ENCODE peak calls at places on chromosomes 11 and 22, in eight cellular contexts. U, X, T, M, K, S, D and F are unnamed samples.

GRCh38 chr11:5767056-5767455 is 13.0 kb downstream of the OR52N4 start:
- DNase-seq in U (no peak), X (no peak), T (no peak), M (no peak), K (no peak), S (no peak), D (no peak), F (no peak)

GRCh38 chr22:40289991-40290459 is 56.3 kb upstream of the ADSL start:
- DNase-seq in U (no peak), X (peak), T (no peak), M (peak), K (no peak), S (peak), D (peak), F (no peak)

GRCh38 chr11:6319879-6320410 is 356 bp downstream of the CAVIN3 start:
- DNase-seq in U (peak), X (peak), T (no peak), M (peak), K (peak), S (peak), D (peak), F (peak)

GRCh38 chr11:134532176-134532920 is 120.3 kb upstream of the B3GAT1 start:
- DNase-seq in U (peak), X (no peak), T (no peak), M (no peak), K (no peak), S (no peak), D (peak), F (no peak)

GRCh38 chr22:23072911-23073491 is 2.7 kb downstream of the GNAZ start:
- DNase-seq in U (no peak), X (no peak), T (no peak), M (no peak), K (no peak), S (no peak), D (no peak), F (peak)

GRCh38 chr22:24282401-24282800 is 11.8 kb downstream of the SPECC1L start:
- DNase-seq in U (no peak), X (no peak), T (no peak), M (no peak), K (no peak), S (no peak), D (no peak), F (no peak)

GRCh38 chr11:119744577-119744976 is 15.6 kb upstream of the NECTIN1 start:
- DNase-seq in U (no peak), X (no peak), T (no peak), M (no peak), K (no peak), S (no peak), D (no peak), F (no peak)

GRCh38 chr22:31828739-31829138 is 74.9 kb downstream of the DEPDC5 start:
- DNase-seq in U (no peak), X (no peak), T (no peak), M (peak), K (no peak), S (no peak), D (no peak), F (no peak)

GRCh38 chr11:35662649-35663407 is at the start of gene TRIM44:
- DNase-seq in U (peak), X (peak), T (peak), M (peak), K (peak), S (peak), D (peak), F (peak)

GRCh38 chr11:8933931-8934330 is 1.2 kb upstream of the C11orf16 start:
- DNase-seq in U (peak), X (no peak), T (no peak), M (no peak), K (no peak), S (no peak), D (no peak), F (no peak)

GRCh38 chr11:61198948-61199523 is 4.3 kb upstream of the PGA3 start:
- DNase-seq in U (no peak), X (no peak), T (no peak), M (no peak), K (no peak), S (no peak), D (no peak), F (no peak)

GRCh38 chr11:58592760-58593472 is 14.1 kb downstream of the ZFP91 start:
- DNase-seq in U (no peak), X (no peak), T (no peak), M (no peak), K (no peak), S (peak), D (no peak), F (no peak)

GRCh38 chr11:68011046-68011943 is 1.2 kb downstream of the ALDH3B1 start:
- DNase-seq in U (no peak), X (no peak), T (no peak), M (no peak), K (no peak), S (no peak), D (no peak), F (no peak)

GRCh38 chr11:122556605-122557004 is 98.9 kb upstream of the UBASH3B start:
- DNase-seq in U (peak), X (no peak), T (no peak), M (no peak), K (no peak), S (peak), D (no peak), F (no peak)

GRCh38 chr11:62472063-62472884 is 53.4 kb downstream of the SCGB1A1 start:
- DNase-seq in U (no peak), X (no peak), T (no peak), M (no peak), K (peak), S (peak), D (no peak), F (no peak)

GRCh38 chr11:9753031-9753430 is 89.2 kb downstream of the SWAP70 start:
- DNase-seq in U (no peak), X (no peak), T (peak), M (peak), K (no peak), S (no peak), D (no peak), F (no peak)

GRCh38 chr11:78642979-78643675 is 68.5 kb upstream of the NARS2 start:
- DNase-seq in U (no peak), X (no peak), T (no peak), M (no peak), K (no peak), S (no peak), D (no peak), F (no peak)

GRCh38 chr11:15911377-15912044 is 444.8 kb downstream of the SOX6 start:
- DNase-seq in U (no peak), X (peak), T (no peak), M (no peak), K (no peak), S (no peak), D (peak), F (no peak)

GRCh38 chr11:17396598-17397310 is 8.3 kb upstream of the KCNJ11 start:
- DNase-seq in U (no peak), X (no peak), T (no peak), M (no peak), K (no peak), S (no peak), D (no peak), F (no peak)

GRCh38 chr11:101034076-101034475 is 95.5 kb downstream of the PGR start:
- DNase-seq in U (peak), X (no peak), T (no peak), M (no peak), K (no peak), S (no peak), D (peak), F (no peak)

GRCh38 chr11:95154514-95154913 is 64.9 kb downstream of the ENDOD1 start:
- DNase-seq in U (peak), X (no peak), T (no peak), M (no peak), K (peak), S (peak), D (peak), F (no peak)

GRCh38 chr11:82906236-82906635 is 4.7 kb downstream of the DDIAS start:
- DNase-seq in U (peak), X (no peak), T (no peak), M (no peak), K (no peak), S (no peak), D (no peak), F (peak)

GRCh38 chr11:72772059-72772458 is 19.9 kb upstream of the ARAP1 start:
- DNase-seq in U (no peak), X (no peak), T (no peak), M (no peak), K (no peak), S (no peak), D (no peak), F (no peak)

GRCh38 chr11:20360650-20361049 is 2.9 kb upstream of the HTATIP2 start:
- DNase-seq in U (no peak), X (peak), T (no peak), M (peak), K (no peak), S (peak), D (peak), F (no peak)

GRCh38 chr11:115170133-115170815 is 333.9 kb downstream of the CADM1 start:
- DNase-seq in U (peak), X (no peak), T (no peak), M (peak), K (peak), S (peak), D (no peak), F (no peak)

GRCh38 chr11:27214713-27215112 is 148.3 kb downstream of the CCDC34 start:
- DNase-seq in U (no peak), X (no peak), T (no peak), M (no peak), K (no peak), S (no peak), D (no peak), F (no peak)

GRCh38 chr11:107040447-107041444 is 22.5 kb upstream of the GUCY1A2 start:
- DNase-seq in U (no peak), X (no peak), T (peak), M (peak), K (no peak), S (no peak), D (no peak), F (peak)

GRCh38 chr22:22386602-22387385 is 121.7 kb downstream of the ZNF280B start:
- DNase-seq in U (no peak), X (no peak), T (no peak), M (no peak), K (no peak), S (no peak), D (no peak), F (no peak)

GRCh38 chr22:22515890-22516289 is 4.2 kb downstream of the ZNF280A start:
- DNase-seq in U (no peak), X (no peak), T (no peak), M (no peak), K (peak), S (no peak), D (no peak), F (no peak)

GRCh38 chr11:105144887-105145286 is 5.3 kb upstream of the CARD18 start:
- DNase-seq in U (no peak), X (no peak), T (peak), M (no peak), K (no peak), S (no peak), D (no peak), F (peak)

GRCh38 chr22:39431821-39432251 is 25.0 kb upstream of the MGAT3 start:
- DNase-seq in U (no peak), X (no peak), T (no peak), M (peak), K (no peak), S (no peak), D (no peak), F (peak)

GRCh38 chr22:26170112-26170492 is 840 bp downstream of the SEZ6L start:
- DNase-seq in U (peak), X (no peak), T (no peak), M (no peak), K (no peak), S (no peak), D (no peak), F (no peak)

GRCh38 chr22:37428649-37429586 is 1.6 kb upstream of the ELFN2 start:
- DNase-seq in U (peak), X (no peak), T (no peak), M (no peak), K (peak), S (peak), D (peak), F (no peak)
- TF ChIP-seq CTCF in U (peak), X (no peak), T (peak), M (peak), K (peak), S (peak), D (peak), F (peak)

GRCh38 chr11:116794851-116795250 is 3.2 kb upstream of the APOA5 start:
- DNase-seq in U (no peak), X (no peak), T (no peak), M (no peak), K (no peak), S (no peak), D (no peak), F (no peak)
- H3K4me3 ChIP-seq in U (no peak), X (no peak), T (no peak), M (no peak), K (no peak), S (no peak), D (no peak), F (no peak)

GRCh38 chr11:64885367-64886286 is 7.2 kb upstream of the EHD1 start:
- DNase-seq in U (no peak), X (no peak), T (no peak), M (peak), K (no peak), S (no peak), D (no peak), F (no peak)

GRCh38 chr11:64888406-64888757 is 10.0 kb upstream of the EHD1 start:
- DNase-seq in U (no peak), X (no peak), T (no peak), M (no peak), K (no peak), S (no peak), D (no peak), F (no peak)

GRCh38 chr11:64888761-64889511 is 10.5 kb upstream of the EHD1 start:
- DNase-seq in U (no peak), X (no peak), T (no peak), M (peak), K (peak), S (peak), D (peak), F (no peak)

GRCh38 chr11:64887757-64888405 is 9.5 kb upstream of the EHD1 start:
- DNase-seq in U (peak), X (peak), T (no peak), M (peak), K (peak), S (peak), D (peak), F (no peak)

GRCh38 chr11:64887234-64887756 is 8.9 kb upstream of the EHD1 start:
- DNase-seq in U (no peak), X (no peak), T (no peak), M (no peak), K (no peak), S (no peak), D (no peak), F (no peak)
- TF ChIP-seq CTCF in U (no peak), X (no peak), T (no peak), M (no peak), K (no peak), S (no peak), D (no peak), F (no peak)

DNA sequence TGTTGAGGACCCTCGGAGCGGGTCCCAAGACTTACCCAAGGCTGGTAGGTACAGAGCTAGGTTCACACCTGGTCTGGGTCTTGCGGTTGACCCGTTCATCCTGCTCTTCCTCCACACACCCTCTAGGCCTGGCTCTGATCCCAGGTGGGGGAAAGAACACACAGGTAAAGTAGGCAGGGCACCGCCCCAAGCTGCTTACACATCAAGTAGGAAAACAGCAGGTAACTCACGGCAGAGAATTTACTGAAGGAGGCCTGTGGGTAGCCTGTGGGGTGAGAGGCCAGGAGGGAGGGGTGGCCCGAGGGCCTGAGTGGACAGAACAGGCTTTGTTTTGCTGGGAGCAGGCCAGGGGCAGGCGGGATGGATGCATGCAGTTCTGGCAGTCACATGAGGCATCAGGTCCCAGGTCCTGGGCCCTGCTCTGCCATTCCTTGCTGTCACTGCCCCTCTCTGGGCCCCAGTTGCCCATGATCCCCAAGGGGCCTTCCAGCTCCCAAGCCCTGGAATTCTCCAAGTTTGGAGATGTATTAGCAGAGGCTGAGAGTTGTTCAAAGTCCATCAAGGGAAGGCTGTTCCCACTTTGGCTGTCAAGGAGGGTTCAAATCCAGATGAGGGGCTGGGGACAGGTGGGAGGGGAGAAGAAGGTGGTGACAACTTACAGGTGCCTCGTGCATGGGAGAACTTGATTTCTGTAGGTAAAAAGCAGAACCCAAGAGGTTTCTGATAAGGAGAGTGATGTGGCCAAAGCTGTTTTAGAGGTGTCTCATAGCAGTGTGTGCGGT is 5.7 kb downstream of the TSKU start:
- DNase-seq in U (no peak), X (peak), T (no peak), M (no peak), K (no peak), S (peak), D (peak), F (no peak)
- H3K4me3 ChIP-seq in U (no peak), X (no peak), T (no peak), M (no peak), K (no peak), S (no peak), D (no peak), F (no peak)

DNA sequence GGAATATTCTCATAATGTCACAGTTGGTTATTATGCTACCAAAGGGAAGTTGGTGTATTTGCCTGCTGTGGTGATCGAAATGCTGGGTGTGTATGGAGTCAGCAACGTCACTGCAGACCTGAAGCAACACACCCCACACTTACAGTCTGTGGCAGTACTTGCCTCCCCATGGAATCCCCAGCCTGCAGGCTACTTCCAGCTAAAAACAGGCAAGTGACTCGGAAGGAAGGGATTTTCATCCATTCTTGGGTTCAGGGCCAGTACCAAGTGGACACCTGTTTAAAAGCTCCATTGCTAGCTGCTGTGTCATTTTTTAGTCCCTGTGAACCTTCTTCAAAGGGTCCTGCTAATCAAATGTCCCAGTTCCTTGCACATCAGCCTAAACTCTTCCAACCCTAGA is 149.6 kb downstream of the C11orf91 start:
- DNase-seq in U (no peak), X (no peak), T (no peak), M (no peak), K (no peak), S (no peak), D (no peak), F (no peak)
- TF ChIP-seq CTCF in U (no peak), X (no peak), T (no peak), M (no peak), K (no peak), S (no peak), D (no peak), F (no peak)

GRCh38 chr11:46117842-46118241 is 3.4 kb downstream of the PHF21A start:
- DNase-seq in U (no peak), X (no peak), T (no peak), M (no peak), K (no peak), S (no peak), D (no peak), F (no peak)
- H3K4me3 ChIP-seq in U (peak), X (no peak), T (no peak), M (no peak), K (peak), S (peak), D (no peak), F (no peak)